ENCODE peak calls at places on chromosome 10, in four cellular contexts. J is GM12878, Y is K562, K is HepG2. N is an unnamed sample.

GRCh38 chr10:13615650-13616049 is 28.9 kb downstream of the PRPF18 start:
- DNase-seq in J (no peak), Y (no peak), K (no peak), N (no peak)

GRCh38 chr10:69757553-69758309 is 44.0 kb upstream of the COL13A1 start:
- DNase-seq in J (no peak), Y (no peak), K (no peak), N (peak)

GRCh38 chr10:119688033-119688508 is 36.9 kb downstream of the BAG3 start:
- DNase-seq in J (no peak), Y (no peak), K (peak), N (no peak)

GRCh38 chr10:122504551-122504950 is 43.2 kb downstream of the HTRA1 start:
- DNase-seq in J (no peak), Y (no peak), K (no peak), N (peak)

GRCh38 chr10:20990604-20991003 is 93.5 kb upstream of the NEBL start:
- DNase-seq in J (no peak), Y (no peak), K (no peak), N (no peak)

GRCh38 chr10:35216303-35216905 is 89.8 kb downstream of the CREM start:
- DNase-seq in J (no peak), Y (no peak), K (peak), N (no peak)

GRCh38 chr10:114938818-114939193 is 811 bp downstream of the TRUB1 start:
- DNase-seq in J (no peak), Y (no peak), K (no peak), N (no peak)

GRCh38 chr10:124944982-124945381 is 3.1 kb downstream of the ZRANB1 start:
- DNase-seq in J (no peak), Y (peak), K (no peak), N (no peak)

GRCh38 chr10:4470231-4470840 is 355.7 kb upstream of the AKR1E2 start:
- DNase-seq in J (no peak), Y (no peak), K (no peak), N (no peak)

GRCh38 chr10:89074120-89074519 is 83.5 kb downstream of the FAS start:
- DNase-seq in J (no peak), Y (no peak), K (no peak), N (no peak)

GRCh38 chr10:129744896-129745750 is 219.0 kb downstream of the EBF3 start:
- DNase-seq in J (no peak), Y (no peak), K (no peak), N (no peak)

GRCh38 chr10:32073676-32074075 is 17.5 kb upstream of the KIF5B start:
- DNase-seq in J (no peak), Y (no peak), K (no peak), N (no peak)

GRCh38 chr10:126170367-126170766 is 217.9 kb downstream of the ADAM12 start:
- DNase-seq in J (no peak), Y (no peak), K (no peak), N (no peak)
- TF ChIP-seq SMC3 in J (no peak), Y (no peak), K (no peak), N (no peak)

GRCh38 chr10:22105270-22105669 is 101.7 kb upstream of the DNAJC1 start:
- DNase-seq in J (no peak), Y (no peak), K (no peak), N (no peak)

GRCh38 chr10:22103701-22104100 is 100.2 kb upstream of the DNAJC1 start:
- DNase-seq in J (no peak), Y (peak), K (no peak), N (peak)
- TF ChIP-seq NFIC in J (no peak), Y (no peak), K (no peak), N (no peak)

GRCh38 chr10:101939718-101940117 is 96.1 kb upstream of the KCNIP2 start:
- DNase-seq in J (no peak), Y (no peak), K (no peak), N (no peak)

GRCh38 chr10:101940916-101941315 is 97.3 kb upstream of the KCNIP2 start:
- DNase-seq in J (no peak), Y (no peak), K (no peak), N (no peak)

GRCh38 chr10:101938316-101939272 is 95.0 kb upstream of the KCNIP2 start:
- DNase-seq in J (no peak), Y (no peak), K (no peak), N (no peak)

GRCh38 chr10:101939273-101939635 is 95.7 kb upstream of the KCNIP2 start:
- DNase-seq in J (no peak), Y (no peak), K (no peak), N (no peak)

GRCh38 chr10:101941871-101942270 is 98.3 kb upstream of the KCNIP2 start:
- DNase-seq in J (no peak), Y (no peak), K (no peak), N (no peak)
- TF ChIP-seq CHD2 in J (no peak), Y (no peak), K (no peak), N (no peak)

GRCh38 chr10:132735923-132736391 is 50.0 kb downstream of the NKX6-2 start:
- DNase-seq in J (no peak), Y (no peak), K (no peak), N (peak)
- TF ChIP-seq SMC3 in J (no peak), Y (no peak), K (no peak), N (no peak)

DNA sequence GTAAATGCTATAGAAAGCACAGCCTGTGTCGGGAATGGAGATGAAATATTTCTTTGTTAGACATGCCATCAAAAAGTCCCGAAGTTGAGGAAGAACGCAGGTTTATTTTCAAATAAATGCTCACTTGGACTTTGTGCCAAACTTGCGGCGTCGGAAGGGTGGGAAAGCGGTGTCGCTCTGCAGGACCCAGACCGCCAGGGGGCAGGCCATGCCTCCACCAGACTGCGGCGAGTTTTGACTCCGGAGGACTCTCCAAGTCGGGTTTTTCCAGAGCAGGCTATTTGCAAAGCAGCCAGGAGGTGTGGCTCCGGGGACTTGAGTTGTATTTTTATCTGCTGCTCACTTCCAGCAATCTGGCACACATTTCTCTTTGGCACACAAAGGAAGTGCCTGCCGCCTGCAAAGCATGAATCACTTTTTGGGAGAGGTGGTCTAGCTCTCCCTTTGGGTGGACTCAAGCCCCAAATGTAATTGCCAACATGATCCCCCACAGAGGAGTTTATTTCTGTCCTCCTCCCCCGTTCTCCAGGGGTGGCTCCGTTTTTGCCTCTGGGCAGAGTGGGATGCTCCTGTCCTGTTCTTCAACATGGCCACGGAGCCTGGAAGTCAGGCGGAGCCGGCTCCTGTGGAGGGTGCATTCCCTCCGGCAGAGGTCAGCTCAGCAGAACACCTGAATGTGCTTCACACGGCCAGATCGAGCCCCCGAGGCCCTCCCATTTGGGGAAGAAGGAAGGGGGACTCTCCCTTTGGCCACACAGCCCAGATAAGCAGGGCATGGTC is 82.3 kb upstream of the GPR26 start:
- DNase-seq in J (no peak), Y (peak), K (peak), N (peak)
- TF ChIP-seq NFIC in J (no peak), Y (no peak), K (no peak), N (no peak)